ENCODE peak calls at places on chromosomes 5 and 9, in six cellular contexts. O, U, P, M, A and H are unnamed samples.

GRCh38 chr5:175681975-175682354 is 24.1 kb downstream of the HRH2 start:
- DNase-seq in O (no peak), U (no peak), P (no peak), M (no peak), A (no peak), H (no peak)

GRCh38 chr5:72138943-72139467 is 31.7 kb downstream of the MAP1B start:
- DNase-seq in O (no peak), U (no peak), P (no peak), M (peak), A (no peak), H (no peak)

GRCh38 chr5:111072949-111073682 is 1.6 kb downstream of the TSLP start:
- DNase-seq in O (peak), U (peak), P (peak), M (peak), A (peak), H (peak)

GRCh38 chr5:1001406-1002270 is 7.0 kb upstream of the NKD2 start:
- DNase-seq in O (no peak), U (no peak), P (no peak), M (no peak), A (peak), H (no peak)

GRCh38 chr9:8224381-8224791 is 424.8 kb upstream of the DMAC1 start:
- DNase-seq in O (no peak), U (no peak), P (no peak), M (no peak), A (no peak), H (no peak)

GRCh38 chr9:114016629-114017423 is 61.3 kb downstream of the AMBP start:
- DNase-seq in O (no peak), U (no peak), P (no peak), M (peak), A (no peak), H (no peak)

GRCh38 chr9:116070256-116070914 is 83.2 kb upstream of the PAPPA start:
- DNase-seq in O (no peak), U (no peak), P (no peak), M (no peak), A (no peak), H (no peak)

GRCh38 chr5:157370967-157371366 is 89.0 kb upstream of the NIPAL4 start:
- DNase-seq in O (no peak), U (no peak), P (peak), M (no peak), A (no peak), H (no peak)

GRCh38 chr5:80368666-80369270 is 39.1 kb upstream of the ZFYVE16 start:
- DNase-seq in O (no peak), U (no peak), P (no peak), M (no peak), A (no peak), H (no peak)

GRCh38 chr5:43036856-43037711 is 3.0 kb downstream of the ANXA2R start:
- DNase-seq in O (no peak), U (no peak), P (peak), M (no peak), A (no peak), H (no peak)

GRCh38 chr5:180471866-180472265 is 22.3 kb upstream of the CNOT6 start:
- DNase-seq in O (no peak), U (no peak), P (no peak), M (no peak), A (no peak), H (no peak)

GRCh38 chr5:16051246-16051645 is 128.3 kb downstream of the MARCHF11 start:
- DNase-seq in O (no peak), U (no peak), P (no peak), M (no peak), A (no peak), H (no peak)

GRCh38 chr5:55454282-55454681 is 80.5 kb downstream of the PLPP1 start:
- DNase-seq in O (no peak), U (no peak), P (no peak), M (no peak), A (no peak), H (no peak)

GRCh38 chr9:110599468-110599867 is 19.9 kb upstream of the SVEP1 start:
- DNase-seq in O (no peak), U (peak), P (no peak), M (peak), A (no peak), H (no peak)

DNA sequence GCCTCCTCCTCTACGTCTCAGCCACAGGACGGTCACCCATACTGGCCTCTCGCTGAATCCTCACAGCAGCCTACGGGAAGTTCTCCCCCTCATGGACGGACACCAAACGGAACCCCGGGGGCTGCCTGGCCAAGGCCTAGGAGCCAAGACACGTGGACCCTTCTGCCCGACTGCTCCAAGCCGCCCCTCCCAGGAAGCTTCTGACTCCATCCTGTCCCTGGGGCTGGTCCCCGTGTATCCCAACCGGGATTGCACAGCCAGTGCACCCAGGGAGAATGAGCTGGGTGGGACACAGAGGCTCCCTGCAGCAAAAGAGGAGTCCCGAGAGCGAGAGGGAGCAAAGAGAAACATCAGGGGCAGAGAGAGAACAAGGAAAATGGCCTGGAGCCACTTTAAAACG is 3.2 kb downstream of the FAM78A start:
- DNase-seq in O (peak), U (no peak), P (no peak), M (no peak), A (no peak), H (no peak)
- TF ChIP-seq CTCF in O (no peak), U (no peak), P (no peak), M (no peak), A (no peak), H (no peak)

GRCh38 chr5:133485468-133485867 is 126.9 kb downstream of the FSTL4 start:
- DNase-seq in O (no peak), U (no peak), P (no peak), M (no peak), A (no peak), H (no peak)

GRCh38 chr5:133487093-133487492 is 125.2 kb downstream of the FSTL4 start:
- DNase-seq in O (no peak), U (no peak), P (no peak), M (no peak), A (no peak), H (no peak)

GRCh38 chr5:133489632-133490031 is 122.7 kb downstream of the FSTL4 start:
- DNase-seq in O (peak), U (no peak), P (no peak), M (no peak), A (no peak), H (peak)
- TF ChIP-seq CTCF in O (no peak), U (no peak), P (no peak), M (peak), A (no peak), H (peak)

GRCh38 chr9:95181226-95181818 is 136.2 kb downstream of the FANCC start:
- DNase-seq in O (peak), U (no peak), P (no peak), M (no peak), A (no peak), H (peak)
- TF ChIP-seq CTCF in O (peak), U (peak), P (peak), M (peak), A (peak), H (peak)

GRCh38 chr5:51378415-51378777 is 4.9 kb upstream of the ISL1 start:
- DNase-seq in O (no peak), U (peak), P (peak), M (peak), A (no peak), H (no peak)

GRCh38 chr5:51378061-51378409 is 5.2 kb upstream of the ISL1 start:
- DNase-seq in O (no peak), U (no peak), P (no peak), M (no peak), A (no peak), H (no peak)

GRCh38 chr5:51380603-51381207 is 2.5 kb upstream of the ISL1 start:
- DNase-seq in O (no peak), U (peak), P (peak), M (peak), A (no peak), H (no peak)

GRCh38 chr5:51377151-51378060 is 5.8 kb upstream of the ISL1 start:
- DNase-seq in O (no peak), U (no peak), P (peak), M (no peak), A (no peak), H (no peak)

DNA sequence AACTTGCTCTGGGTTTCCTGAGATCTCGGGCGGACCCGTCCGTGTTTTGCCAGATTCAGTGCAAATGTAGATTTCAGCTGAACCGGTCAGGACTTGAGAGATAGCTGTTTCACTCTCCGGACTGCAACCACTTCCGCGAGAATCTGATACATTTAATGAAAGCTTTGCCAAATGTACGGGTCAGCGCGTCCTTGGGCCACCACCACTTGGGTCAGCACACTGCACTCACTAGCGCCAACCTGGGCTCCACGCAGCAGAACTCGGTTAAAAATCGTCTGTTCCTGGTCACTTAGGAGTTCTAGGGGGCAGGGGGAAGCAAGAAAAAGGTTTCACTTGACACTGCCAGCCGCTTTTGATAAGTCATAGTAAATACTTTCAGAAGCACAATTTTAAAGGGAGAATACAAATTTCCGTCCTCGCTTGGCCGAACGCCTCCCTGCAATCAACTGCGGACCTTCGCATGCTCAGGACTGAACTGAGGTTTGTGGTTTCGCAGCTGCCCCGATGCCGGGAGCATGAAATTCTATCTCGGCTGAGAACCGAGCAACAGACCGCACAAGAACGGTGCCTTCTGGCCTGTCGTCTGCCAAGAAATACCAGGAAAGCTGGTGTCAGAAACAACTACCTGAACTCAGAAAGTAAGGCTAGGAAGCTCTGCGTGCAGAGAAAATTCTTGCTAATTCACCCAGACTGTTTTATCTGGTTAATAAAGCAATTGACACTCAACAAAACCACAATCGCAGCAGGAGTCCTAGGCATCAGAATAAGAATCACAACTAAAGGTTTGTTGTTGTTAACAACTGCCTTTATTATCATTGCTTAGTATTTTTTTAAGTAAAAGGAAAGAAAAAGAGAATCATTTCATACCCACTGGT is 4.2 kb upstream of the ISL1 start:
- DNase-seq in O (no peak), U (no peak), P (peak), M (peak), A (no peak), H (no peak)
- TF ChIP-seq CTCF in O (no peak), U (no peak), P (no peak), M (peak), A (no peak), H (no peak)

GRCh38 chr9:124497441-124497840 is 9.8 kb downstream of the NR5A1 start:
- DNase-seq in O (no peak), U (no peak), P (no peak), M (no peak), A (no peak), H (no peak)
- TF ChIP-seq CTCF in O (no peak), U (no peak), P (no peak), M (no peak), A (no peak), H (no peak)

GRCh38 chr9:93291536-93292287 is 107.8 kb downstream of the WNK2 start:
- DNase-seq in O (no peak), U (no peak), P (no peak), M (no peak), A (no peak), H (peak)
- TF ChIP-seq CTCF in O (no peak), U (no peak), P (no peak), M (no peak), A (no peak), H (no peak)

DNA sequence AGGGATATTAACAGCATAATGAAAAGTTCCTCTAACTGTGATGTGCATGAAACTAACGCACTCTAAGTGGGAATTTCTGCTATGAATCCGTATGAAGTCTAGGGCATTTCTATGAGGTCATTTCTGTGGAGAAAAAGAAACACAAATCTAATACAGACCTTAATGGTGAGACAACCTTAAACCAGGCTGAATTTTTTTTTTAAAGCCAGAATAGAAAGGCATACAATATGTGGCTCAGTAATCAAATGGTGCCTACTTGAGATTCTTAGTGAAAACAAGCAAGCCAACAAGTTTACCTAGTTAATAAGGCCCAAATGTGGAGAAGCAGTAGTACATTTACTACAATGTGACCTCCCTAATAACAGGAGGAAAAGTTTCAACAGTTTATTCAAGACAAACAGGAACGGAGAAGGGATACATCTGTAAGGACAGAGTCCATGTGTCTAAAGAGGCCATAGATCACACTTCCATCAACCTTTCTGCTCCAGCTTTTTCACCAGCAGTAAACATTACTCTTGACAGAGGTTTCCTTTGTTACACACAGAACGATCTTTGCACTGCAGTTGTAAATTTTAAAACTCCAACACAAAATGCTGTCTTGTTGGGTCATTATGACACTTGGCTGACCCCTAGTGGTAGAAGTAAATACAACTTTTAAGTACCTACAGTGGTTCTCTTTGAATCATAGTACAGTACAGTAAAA is 26.2 kb downstream of the CARNMT1 start:
- DNase-seq in O (peak), U (peak), P (peak), M (no peak), A (no peak), H (peak)
- TF ChIP-seq CTCF in O (peak), U (peak), P (peak), M (peak), A (peak), H (peak)

DNA sequence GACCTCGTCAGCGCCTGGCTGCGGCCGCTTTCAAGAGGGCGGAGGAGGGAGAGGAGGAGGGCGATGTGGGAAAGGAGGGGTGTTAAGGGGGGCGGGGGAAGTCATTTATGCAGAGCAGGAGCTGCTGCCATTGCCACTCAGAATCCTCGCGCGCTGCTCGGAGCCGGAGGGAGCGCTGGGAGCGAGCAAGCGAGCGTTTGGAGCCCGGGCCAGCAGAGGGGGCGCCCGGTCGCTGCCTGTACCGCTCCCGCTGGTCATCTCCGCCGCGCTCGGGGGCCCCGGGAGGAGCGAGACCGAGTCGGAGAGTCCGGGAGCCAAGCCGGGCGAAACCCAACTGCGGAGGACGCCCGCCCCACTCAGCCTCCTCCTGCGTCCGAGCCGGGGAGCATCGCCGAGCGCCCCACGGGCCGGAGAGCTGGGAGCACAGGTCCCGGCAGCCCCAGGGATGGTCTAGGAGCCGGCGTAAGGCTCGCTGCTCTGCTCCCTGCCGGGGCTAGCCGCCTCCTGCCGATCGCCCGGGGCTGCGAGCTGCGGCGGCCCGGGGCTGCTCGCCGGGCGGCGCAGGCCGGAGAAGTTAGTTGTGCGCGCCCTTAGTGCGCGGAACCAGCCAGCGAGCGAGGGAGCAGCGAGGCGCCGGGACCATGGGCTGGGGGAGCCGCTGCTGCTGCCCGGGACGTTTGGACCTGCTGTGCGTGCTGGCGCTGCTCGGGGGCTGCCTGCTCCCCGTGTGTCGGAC is at the start of gene PCSK5:
- DNase-seq in O (peak), U (peak), P (peak), M (peak), A (peak), H (peak)
- TF ChIP-seq CTCF in O (no peak), U (peak), P (peak), M (no peak), A (peak), H (no peak)